ENCODE peak calls at places on chromosomes 4 and X, in eight cellular contexts. U is SK-N-SH, J is GM23338, Q is HCT116, M is K562, T is GM12878, O is Panc1, N is HepG2. E is an unnamed sample.
A peak's percentile ranks its signal among the peaks of the same experiment; 100 is the strongest.

GRCh38 chrX:132071260-132071659 is 48.2 kb downstream of the STK26 start:
- DNase-seq in U (peak; percentile 10), J (peak; percentile 17), Q (no peak), M (no peak), T (no peak), O (no peak), N (peak; percentile 1), E (no peak)

GRCh38 chrX:307261-308111 is 11.1 kb downstream of the GTPBP6 start:
- DNase-seq in U (no peak), J (peak; percentile 29), Q (no peak), M (no peak), T (no peak), O (no peak), N (no peak), E (no peak)

GRCh38 chr4:163732473-163732872 is 238.0 kb downstream of the TMA16 start:
- DNase-seq in U (no peak), J (no peak), Q (no peak), M (no peak), T (no peak), O (no peak), N (no peak), E (no peak)

GRCh38 chrX:20317873-20318272 is 51.2 kb upstream of the RPS6KA3 start:
- DNase-seq in U (no peak), J (no peak), Q (no peak), M (no peak), T (no peak), O (no peak), N (no peak), E (peak; percentile 2)

GRCh38 chr4:39718366-39719323 is 20.7 kb downstream of the UBE2K start:
- DNase-seq in U (no peak), J (no peak), Q (no peak), M (no peak), T (no peak), O (no peak), N (no peak), E (no peak)

GRCh38 chrX:153706799-153707198 is 17.4 kb downstream of the BCAP31 start:
- DNase-seq in U (no peak), J (no peak), Q (no peak), M (no peak), T (no peak), O (no peak), N (no peak), E (no peak)

GRCh38 chr4:78784255-78784654 is 8.1 kb downstream of the BMP2K start:
- DNase-seq in U (no peak), J (no peak), Q (no peak), M (peak; percentile 56), T (no peak), O (no peak), N (no peak), E (no peak)

GRCh38 chr4:67106846-67107467 is 438.3 kb downstream of the CENPC start:
- DNase-seq in U (no peak), J (no peak), Q (no peak), M (no peak), T (no peak), O (no peak), N (no peak), E (no peak)

GRCh38 chrX:81857192-81857591 is 655.3 kb downstream of the SH3BGRL start:
- DNase-seq in U (no peak), J (no peak), Q (no peak), M (no peak), T (no peak), O (no peak), N (no peak), E (no peak)

GRCh38 chr4:112523764-112524505 is 8.0 kb upstream of the NEUROG2 start:
- DNase-seq in U (peak; percentile 36), J (peak; percentile 96), Q (peak; percentile 73), M (peak; percentile 80), T (no peak), O (no peak), N (peak; percentile 66), E (no peak)
- TF ChIP-seq REST in U (no peak), J (no peak), Q (no peak), M (no peak), T (no peak), O (no peak), N (no peak), E (no peak)

GRCh38 chr4:86896596-86896995 is 4.4 kb upstream of the C4orf36 start:
- DNase-seq in U (peak; percentile 32), J (no peak), Q (no peak), M (no peak), T (no peak), O (no peak), N (no peak), E (no peak)

GRCh38 chr4:86895692-86896488 is 3.7 kb upstream of the C4orf36 start:
- DNase-seq in U (peak; percentile 58), J (peak; percentile 90), Q (peak; percentile 61), M (peak; percentile 72), T (no peak), O (peak; percentile 38), N (peak; percentile 71), E (peak; percentile 58)

GRCh38 chr4:86898562-86898961 is 6.3 kb upstream of the C4orf36 start:
- DNase-seq in U (no peak), J (peak; percentile 48), Q (no peak), M (peak; percentile 55), T (no peak), O (no peak), N (no peak), E (no peak)

DNA sequence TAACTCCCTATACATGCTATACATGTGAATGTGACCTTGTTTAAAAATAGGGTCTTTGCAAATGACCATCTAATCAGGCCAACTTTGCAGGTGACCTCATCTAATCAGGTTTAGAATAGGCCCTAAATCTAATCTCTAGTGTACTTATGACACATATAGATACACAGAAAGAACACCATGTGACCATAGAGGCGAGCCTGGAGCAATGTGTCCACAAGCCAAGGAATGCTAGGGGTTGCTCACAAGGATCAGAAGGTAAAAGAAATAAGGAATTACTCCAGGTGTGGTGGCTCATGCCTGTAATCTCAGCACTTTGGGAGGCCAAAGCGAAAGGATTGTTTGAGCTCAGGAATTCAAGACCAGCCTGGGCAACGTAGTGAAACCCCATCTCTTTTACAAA is 9.6 kb upstream of the C4orf36 start:
- DNase-seq in U (no peak), J (no peak), Q (no peak), M (no peak), T (no peak), O (no peak), N (no peak), E (no peak)
- H3K27me3 ChIP-seq in U (no peaks in the 10 kb centered on the region), J (peaks cover 15% of the 10 kb centered on the region), Q (no peaks in the 10 kb centered on the region), M (no peaks in the 10 kb centered on the region), T (no peaks in the 10 kb centered on the region), O (no peaks in the 10 kb centered on the region), N (no peaks in the 10 kb centered on the region), E (no peaks in the 10 kb centered on the region)

GRCh38 chr4:81040175-81040659 is 9.7 kb downstream of the BMP3 start:
- DNase-seq in U (peak; percentile 15), J (peak; percentile 71), Q (no peak), M (peak; percentile 31), T (no peak), O (no peak), N (no peak), E (no peak)
- TF ChIP-seq REST in U (no peak), J (no peak), Q (no peak), M (no peak), T (no peak), O (no peak), N (no peak), E (no peak)

DNA sequence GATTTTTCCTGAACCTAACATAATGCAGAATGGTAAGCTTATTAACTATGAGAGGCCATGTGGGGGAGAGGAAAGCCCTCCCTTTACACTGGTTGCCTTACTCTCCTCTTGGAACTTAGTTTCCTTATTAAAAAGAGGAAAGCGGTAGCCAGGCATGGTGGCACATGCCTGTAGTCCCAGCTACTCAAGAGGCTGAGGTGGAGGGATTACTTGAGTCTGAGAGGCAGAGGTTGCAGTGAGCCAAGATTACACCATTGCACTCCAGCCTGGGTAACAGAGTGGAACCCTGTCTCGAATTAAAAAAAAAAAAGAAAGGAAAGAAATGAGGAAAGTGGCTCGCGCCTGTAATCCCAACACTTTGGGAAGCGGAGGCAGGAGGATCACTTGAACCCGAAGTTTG is 2.0 kb downstream of the FAM47E start:
- DNase-seq in U (no peak), J (no peak), Q (no peak), M (no peak), T (no peak), O (no peak), N (no peak), E (no peak)
- H3K27me3 ChIP-seq in U (peaks cover 9% of the 10 kb centered on the region), J (peaks cover 35% of the 10 kb centered on the region), Q (no peaks in the 10 kb centered on the region), M (no peaks in the 10 kb centered on the region), T (peaks cover 2% of the 10 kb centered on the region), O (peaks cover 12% of the 10 kb centered on the region), N (no peaks in the 10 kb centered on the region), E (peaks cover 18% of the 10 kb centered on the region)

GRCh38 chr4:116500225-116500624 is 585.2 kb downstream of the TRAM1L1 start:
- DNase-seq in U (no peak), J (no peak), Q (no peak), M (no peak), T (no peak), O (no peak), N (no peak), E (no peak)

DNA sequence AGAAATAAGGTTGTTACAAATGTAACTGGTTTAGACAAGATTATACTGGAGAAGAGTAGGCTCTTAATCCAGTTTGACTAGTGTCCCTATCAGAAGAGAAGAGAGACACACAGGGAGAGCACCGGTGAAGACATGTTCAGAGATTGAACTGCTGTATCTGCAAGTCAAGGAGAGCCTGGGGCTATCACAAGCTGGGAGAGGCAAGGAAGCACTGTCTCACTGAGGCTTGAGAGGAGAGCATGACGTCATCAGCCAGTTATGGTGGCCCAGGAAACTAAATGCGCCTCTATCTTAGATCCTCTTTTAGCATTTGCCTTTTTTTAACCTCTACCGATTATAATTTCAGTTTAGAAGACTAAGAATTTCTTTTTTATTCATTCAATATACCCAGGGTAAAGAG is 583.4 kb downstream of the TRAM1L1 start:
- DNase-seq in U (no peak), J (peak; percentile 18), Q (no peak), M (peak; percentile 61), T (no peak), O (no peak), N (no peak), E (no peak)
- TF ChIP-seq REST in U (no peak), J (no peak), Q (no peak), M (no peak), T (no peak), O (no peak), N (no peak), E (no peak)

GRCh38 chrX:15606064-15606590 is 5.4 kb upstream of the ACE2 start:
- DNase-seq in U (no peak), J (no peak), Q (no peak), M (peak; percentile 2), T (no peak), O (no peak), N (no peak), E (no peak)
- H3K27me3 ChIP-seq in U (no peaks in the 10 kb centered on the region), J (no peaks in the 10 kb centered on the region), Q (no peaks in the 10 kb centered on the region), M (no peaks in the 10 kb centered on the region), T (no peaks in the 10 kb centered on the region), O (no peaks in the 10 kb centered on the region), N (no peaks in the 10 kb centered on the region), E (peaks cover 2% of the 10 kb centered on the region)

GRCh38 chrX:11702420-11702819 is 36.7 kb upstream of the ARHGAP6 start:
- DNase-seq in U (no peak), J (no peak), Q (no peak), M (no peak), T (no peak), O (no peak), N (no peak), E (no peak)

GRCh38 chrX:11702965-11703631 is 37.4 kb upstream of the ARHGAP6 start:
- DNase-seq in U (no peak), J (no peak), Q (no peak), M (no peak), T (no peak), O (no peak), N (no peak), E (no peak)

GRCh38 chrX:11703855-11704254 is 38.1 kb upstream of the ARHGAP6 start:
- DNase-seq in U (no peak), J (no peak), Q (no peak), M (no peak), T (no peak), O (no peak), N (no peak), E (no peak)

GRCh38 chrX:11704725-11705495 is 39.2 kb upstream of the ARHGAP6 start:
- DNase-seq in U (no peak), J (peak; percentile 1), Q (no peak), M (no peak), T (no peak), O (no peak), N (no peak), E (no peak)
- TF ChIP-seq REST in U (no peak), J (no peak), Q (no peak), M (no peak), T (no peak), O (no peak), N (no peak), E (no peak)

E was measured in HL-60.